ENCODE peak calls at places on chromosomes 5 and 9, in five cellular contexts. C is ovary, R is upper lobe of right lung, N is suprapubic skin, Y is fibroblast of mammary gland. O is an unnamed sample.
A peak's percentile ranks its signal among the peaks of the same experiment; 100 is the strongest.

GRCh38 chr5:24401767-24402166 is 243.0 kb downstream of the CDH10 start:
- DNase-seq in C (no peak), R (no peak), N (no peak), Y (peak; percentile 24), O (no peak)

GRCh38 chr5:65151632-65152031 is 330.1 kb downstream of the ADAMTS6 start:
- DNase-seq in C (no peak), R (no peak), N (no peak), Y (peak; percentile 83), O (no peak)

GRCh38 chr9:109914280-109915027 is 134.5 kb downstream of the PALM2AKAP2 start:
- DNase-seq in C (no peak), R (no peak), N (no peak), Y (peak; percentile 94), O (no peak)

GRCh38 chr5:17802256-17802655 is 168.0 kb downstream of the TAF11L14 start:
- DNase-seq in C (no peak), R (no peak), N (no peak), Y (no peak), O (no peak)

GRCh38 chr5:14204785-14205321 is 61.7 kb downstream of the TRIO start:
- DNase-seq in C (peak; percentile 73), R (peak; percentile 74), N (peak; percentile 88), Y (peak; percentile 87), O (no peak)

GRCh38 chr9:132670816-132671371 is 630 bp downstream of the GTF3C4 start:
- DNase-seq in C (no peak), R (peak; percentile 66), N (no peak), Y (peak; percentile 26), O (no peak)

GRCh38 chr5:177084175-177084574 is 2.5 kb upstream of the FGFR4 start:
- DNase-seq in C (no peak), R (no peak), N (no peak), Y (no peak), O (no peak)

GRCh38 chr9:85040806-85041575 is 371.5 kb downstream of the NTRK2 start:
- DNase-seq in C (no peak), R (no peak), N (no peak), Y (no peak), O (peak; percentile 79)

GRCh38 chr5:3391210-3391609 is 204.4 kb upstream of the IRX1 start:
- DNase-seq in C (no peak), R (no peak), N (no peak), Y (no peak), O (no peak)

GRCh38 chr5:154753792-154754191 is 1.4 kb upstream of the LARP1 start:
- DNase-seq in C (peak; percentile 89), R (no peak), N (peak; percentile 83), Y (peak; percentile 93), O (peak; percentile 42)

GRCh38 chr9:130237763-130238524 is 27.6 kb upstream of the HMCN2 start:
- DNase-seq in C (no peak), R (peak; percentile 84), N (no peak), Y (no peak), O (no peak)

GRCh38 chr5:132889501-132889900 is 16.0 kb downstream of the LEAP2 start:
- DNase-seq in C (no peak), R (no peak), N (no peak), Y (no peak), O (no peak)

GRCh38 chr5:76867827-76868693 is 18.2 kb downstream of the S100Z start:
- DNase-seq in C (no peak), R (no peak), N (no peak), Y (peak; percentile 71), O (no peak)

GRCh38 chr9:69130456-69131441 is 43.3 kb upstream of the TJP2 start:
- DNase-seq in C (peak; percentile 25), R (no peak), N (peak; percentile 75), Y (peak; percentile 95), O (no peak)

GRCh38 chr9:99076483-99077171 is 28.3 kb upstream of the TGFBR1 start:
- DNase-seq in C (no peak), R (no peak), N (no peak), Y (no peak), O (no peak)

GRCh38 chr5:96318569-96319100 is 114.4 kb downstream of the PCSK1 start:
- DNase-seq in C (no peak), R (no peak), N (no peak), Y (no peak), O (no peak)

GRCh38 chr5:172175263-172175719 is 12.7 kb downstream of the STK10 start:
- DNase-seq in C (no peak), R (peak; percentile 83), N (no peak), Y (no peak), O (no peak)

GRCh38 chr5:138664276-138664943 is 88.8 kb upstream of the CTNNA1 start:
- DNase-seq in C (no peak), R (no peak), N (peak; percentile 48), Y (peak; percentile 76), O (no peak)

GRCh38 chr9:107827304-107827703 is 337.7 kb upstream of the KLF4 start:
- DNase-seq in C (no peak), R (no peak), N (no peak), Y (no peak), O (no peak)

GRCh38 chr9:32875242-32875641 is 91.9 kb downstream of the TMEM215 start:
- DNase-seq in C (no peak), R (no peak), N (no peak), Y (no peak), O (no peak)

GRCh38 chr9:97518166-97518908 is 16.9 kb downstream of the TMOD1 start:
- DNase-seq in C (no peak), R (no peak), N (no peak), Y (no peak), O (no peak)

GRCh38 chr5:72572236-72572765 is 65.1 kb upstream of the ZNF366 start:
- DNase-seq in C (no peak), R (no peak), N (no peak), Y (no peak), O (no peak)

GRCh38 chr9:93549636-93550035 is 26.7 kb upstream of the PHF2 start:
- DNase-seq in C (no peak), R (no peak), N (no peak), Y (no peak), O (no peak)

GRCh38 chr9:74887041-74887980 is at the start of gene TRPM6:
- DNase-seq in C (peak; percentile 63), R (peak; percentile 92), N (peak; percentile 91), Y (peak; percentile 79), O (peak; percentile 30)

DNA sequence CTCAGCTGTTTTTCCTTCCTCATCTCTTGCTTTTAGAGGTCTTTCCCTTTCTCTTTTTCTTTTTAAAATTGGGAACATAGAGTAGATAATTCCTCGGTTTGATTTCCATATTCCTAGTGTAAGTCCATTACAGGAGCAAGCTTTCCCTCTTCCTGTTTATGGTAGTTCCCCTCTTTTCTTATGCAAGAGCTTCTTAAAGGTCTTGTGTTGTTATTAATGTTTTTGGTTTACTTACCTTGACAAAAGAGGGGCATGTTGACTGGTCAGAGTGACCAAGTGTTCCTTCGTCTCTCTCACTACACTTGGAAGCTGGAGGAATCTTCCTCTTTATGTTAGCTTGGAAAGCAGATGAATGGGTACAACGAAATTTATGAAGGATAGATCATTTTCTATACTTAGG is 8.3 kb downstream of the ATG10 start:
- DNase-seq in C (no peak), R (no peak), N (no peak), Y (no peak), O (no peak)
- H3K4me3 ChIP-seq in C (no peak overlapping the region), R (no peak overlapping the region), N (no peak overlapping the region), Y (no peak overlapping the region), O (no peak overlapping the region)

GRCh38 chr5:147223951-147224791 is 10.7 kb upstream of the STK32A start:
- DNase-seq in C (peak; percentile 63), R (no peak), N (no peak), Y (peak; percentile 61), O (peak; percentile 42)
- TF ChIP-seq CTCF in C (peak; percentile 71), R (peak; percentile 75), N (peak; percentile 15), Y (peak; percentile 70), O (peak; percentile 66)

GRCh38 chr5:61626639-61627282 is 294.7 kb downstream of the ZSWIM6 start:
- DNase-seq in C (no peak), R (no peak), N (no peak), Y (no peak), O (no peak)
- H3K4me3 ChIP-seq in C (peak overlapping the region; percentile 47), R (peak overlapping the region; percentile 57), N (peak overlapping the region; percentile 74), Y (no peak overlapping the region), O (peak overlapping the region; percentile 50)

GRCh38 chr5:157817928-157818327 is 41.0 kb downstream of the CLINT1 start:
- DNase-seq in C (no peak), R (no peak), N (no peak), Y (no peak), O (no peak)
- TF ChIP-seq CTCF in C (no peak), R (no peak), N (no peak), Y (no peak), O (no peak)

GRCh38 chr9:77218612-77219011 is 41.3 kb downstream of the VPS13A start:
- DNase-seq in C (no peak), R (no peak), N (no peak), Y (peak; percentile 79), O (no peak)
- H3K4me3 ChIP-seq in C (no peak overlapping the region), R (no peak overlapping the region), N (no peak overlapping the region), Y (no peak overlapping the region), O (no peak overlapping the region)

DNA sequence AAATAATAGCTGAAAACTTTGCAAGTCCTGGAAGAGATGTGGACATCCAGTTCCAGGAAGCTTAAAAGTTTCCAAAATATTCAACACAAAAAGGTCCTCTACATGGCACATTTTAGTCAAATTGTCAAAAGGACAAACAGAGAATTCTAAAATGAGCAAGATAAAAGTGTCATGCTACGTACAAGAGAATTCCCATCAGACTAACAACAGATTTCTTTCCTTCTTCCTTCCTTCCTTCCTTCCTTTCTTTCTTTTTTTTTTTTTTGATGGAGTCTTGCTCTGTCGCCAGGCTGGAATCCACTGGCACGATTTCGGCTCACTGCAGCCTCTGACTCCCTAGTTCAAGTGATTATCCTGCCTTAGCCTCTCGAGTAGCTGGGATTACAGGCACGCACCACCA is 39.3 kb downstream of the BTNL8 start:
- DNase-seq in C (no peak), R (no peak), N (no peak), Y (no peak), O (no peak)
- TF ChIP-seq CTCF in C (no peak), R (no peak), N (no peak), Y (no peak), O (no peak)

GRCh38 chr5:52924458-52924857 is 64.7 kb upstream of the ITGA2 start:
- DNase-seq in C (no peak), R (no peak), N (no peak), Y (no peak), O (no peak)
- H3K4me3 ChIP-seq in C (no peak overlapping the region), R (no peak overlapping the region), N (no peak overlapping the region), Y (no peak overlapping the region), O (no peak overlapping the region)

DNA sequence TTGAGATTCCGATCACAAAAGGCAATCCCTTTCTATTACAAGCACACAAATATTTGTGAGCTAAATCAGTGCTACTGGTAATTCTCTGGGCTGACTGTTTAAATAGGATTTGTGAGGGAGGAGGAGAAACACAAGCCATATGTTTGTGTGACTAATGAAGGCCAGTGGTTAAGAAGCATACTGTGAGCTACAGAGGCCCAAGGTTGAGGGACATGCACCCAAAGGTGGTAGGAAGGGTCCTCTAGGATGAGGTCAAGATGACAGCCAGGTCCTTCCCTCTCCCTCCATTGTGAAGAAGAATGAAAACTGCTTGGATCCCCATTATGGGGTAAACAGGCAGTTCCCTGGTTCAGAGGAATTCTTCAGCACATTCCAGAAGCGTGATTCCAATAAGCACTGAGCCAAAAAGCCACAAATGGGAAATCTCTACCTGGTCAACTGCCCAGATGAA is 83.9 kb downstream of the SPOCK1 start:
- DNase-seq in C (no peak), R (no peak), N (no peak), Y (peak; percentile 87), O (no peak)
- TF ChIP-seq CTCF in C (no peak), R (no peak), N (no peak), Y (no peak), O (no peak)